ENCODE peak calls at places on chromosomes 3 and 15, in seven cellular contexts. Z is left cardiac atrium, K is heart left ventricle, H is psoas muscle, U is left colon, L is stromal cell of bone marrow, Y is Kasumi-1. E is an unnamed sample.

GRCh38 chr15:51114437-51115119 is 19.9 kb upstream of the TNFAIP8L3 start:
- DNase-seq in L (peak), Y (no peak), K (no peak), U (no peak), Z (no peak), H (no peak), E (no peak)

GRCh38 chr3:145939431-145939830 is 221.6 kb downstream of the PLOD2 start:
- DNase-seq in L (no peak), Y (no peak), U (no peak), H (no peak), Z (no peak), K (no peak), E (no peak)

GRCh38 chr3:153210660-153211059 is 48.6 kb downstream of the RAP2B start:
- DNase-seq in Y (no peak), L (no peak), U (no peak), H (no peak), Z (no peak), K (no peak), E (no peak)

GRCh38 chr3:150764607-150765366 is 1.8 kb upstream of the SIAH2 start:
- DNase-seq in L (no peak), U (no peak), K (no peak), Z (no peak), H (no peak), Y (peak), E (no peak)

GRCh38 chr3:63814300-63814699 is 4.8 kb upstream of the C3orf49 start:
- DNase-seq in U (no peak), Y (no peak), K (no peak), H (no peak), Z (no peak), L (peak), E (no peak)

GRCh38 chr15:33126559-33127290 is 67.8 kb downstream of the FMN1 start:
- DNase-seq in U (peak), Y (peak), K (peak), H (peak), L (peak), Z (peak), E (peak)

GRCh38 chr3:84023842-84024241 is 934.9 kb upstream of the CADM2 start:
- DNase-seq in K (no peak), L (no peak), Z (no peak), Y (no peak), H (no peak), U (no peak), E (no peak)

GRCh38 chr3:187807086-187807862 is 62.0 kb upstream of the BCL6 start:
- DNase-seq in L (peak), Z (no peak), Y (no peak), K (no peak), H (no peak), U (no peak), E (no peak)

GRCh38 chr3:114464548-114464947 is 170.7 kb downstream of the TIGIT start:
- DNase-seq in K (no peak), H (no peak), Y (no peak), L (no peak), Z (no peak), U (no peak), E (no peak)

GRCh38 chr15:39874890-39875549 is 45.0 kb downstream of the GPR176 start:
- DNase-seq in K (no peak), U (peak), L (no peak), Z (no peak), Y (no peak), H (no peak), E (no peak)

GRCh38 chr15:73697033-73697467 is 12.9 kb downstream of the CD276 start:
- DNase-seq in Z (peak), Y (peak), H (peak), U (peak), K (peak), L (peak), E (peak)

GRCh38 chr3:139388961-139389551 is 391 bp downstream of the COPB2 start:
- DNase-seq in K (no peak), H (no peak), L (no peak), Y (peak), Z (no peak), U (no peak), E (no peak)

GRCh38 chr3:35832140-35832571 is 192.8 kb downstream of the ARPP21 start:
- DNase-seq in Y (no peak), K (no peak), U (no peak), L (no peak), Z (no peak), H (no peak), E (no peak)